ENCODE peak calls at places on chromosome 1, in eight cellular contexts. K is stimulated activated CD4-positive, alpha-beta T cell treated with anti-CD3 and anti-CD28 coated beads, Interleukin-1b, Interleukin-23, amount 100 ng/mL, for 4 hours; Y is iris pigment epithelial cell; G is frontal cortex; D is NCI-H1436; Q is HFF-Myc; R is substantia nigra; H is tibial nerve. O is an unnamed sample.

GRCh38 chr1:48532976-48533375 is 61.0 kb upstream of the SPATA6 start:
- DNase-seq in K (no peak), Y (no peak), G (no peak), D (no peak), Q (no peak), R (no peak), H (no peak), O (no peak)

GRCh38 chr1:67687649-67688048 is 2.6 kb downstream of the GADD45A start:
- DNase-seq in K (no peak), Y (peak; percentile 87), G (no peak), D (no peak), Q (no peak), R (no peak), H (no peak), O (no peak)

GRCh38 chr1:225875044-225875822 is 6.9 kb downstream of the TMEM63A start:
- DNase-seq in K (no peak), Y (no peak), G (no peak), D (no peak), Q (no peak), R (no peak), H (no peak), O (peak; percentile 93)

GRCh38 chr1:231937013-231937754 is 310.6 kb downstream of the DISC1 start:
- DNase-seq in K (no peak), Y (peak; percentile 42), G (no peak), D (no peak), Q (no peak), R (peak; percentile 26), H (peak; percentile 15), O (peak; percentile 42)

GRCh38 chr1:6614019-6614952 is 755 bp downstream of the PHF13 start:
- DNase-seq in K (peak; percentile 64), Y (no peak), G (peak; percentile 90), D (no peak), Q (no peak), R (peak; percentile 54), H (no peak), O (peak; percentile 50)

GRCh38 chr1:202599669-202600431 is 110.4 kb downstream of the SYT2 start:
- DNase-seq in K (peak; percentile 8), Y (peak; percentile 86), G (peak; percentile 29), D (peak; percentile 46), Q (no peak), R (peak; percentile 40), H (peak; percentile 42), O (peak; percentile 57)

GRCh38 chr1:91511386-91511785 is 10.7 kb downstream of the CDC7 start:
- DNase-seq in K (no peak), Y (peak; percentile 60), G (no peak), D (no peak), Q (no peak), R (no peak), H (no peak), O (no peak)

GRCh38 chr1:67688526-67689219 is 3.7 kb downstream of the GADD45A start:
- DNase-seq in K (no peak), Y (no peak), G (no peak), D (no peak), Q (no peak), R (no peak), H (no peak), O (no peak)

GRCh38 chr1:201385299-201385891 is 7.9 kb upstream of the TNNT2 start:
- DNase-seq in K (peak; percentile 33), Y (peak; percentile 32), G (no peak), D (peak; percentile 89), Q (no peak), R (peak; percentile 35), H (peak; percentile 30), O (peak; percentile 86)

GRCh38 chr1:90706437-90707362 is 10.4 kb downstream of the BARHL2 start:
- DNase-seq in K (no peak), Y (peak; percentile 10), G (peak; percentile 36), D (no peak), Q (no peak), R (no peak), H (no peak), O (no peak)

GRCh38 chr1:209485167-209485566 is 98.3 kb upstream of the CAMK1G start:
- DNase-seq in K (no peak), Y (peak; percentile 41), G (no peak), D (peak; percentile 10), Q (no peak), R (peak; percentile 3), H (no peak), O (no peak)

GRCh38 chr1:148362141-148362929 is 120.8 kb downstream of the PPIAL4G start:
- DNase-seq in K (peak; percentile 36), Y (peak; percentile 38), G (no peak), D (no peak), Q (no peak), R (no peak), H (no peak), O (no peak)

GRCh38 chr1:1358433-1359201 is at the start of gene MXRA8:
- DNase-seq in K (no peak), Y (peak; percentile 63), G (no peak), D (no peak), Q (no peak), R (no peak), H (peak; percentile 82), O (no peak)

GRCh38 chr1:157117527-157118057 is 18.0 kb upstream of the ETV3L start:
- DNase-seq in K (no peak), Y (no peak), G (no peak), D (no peak), Q (no peak), R (no peak), H (no peak), O (peak; percentile 13)

GRCh38 chr1:43557744-43558245 is 27.1 kb downstream of the PTPRF start:
- DNase-seq in K (no peak), Y (peak; percentile 31), G (no peak), D (no peak), Q (no peak), R (no peak), H (no peak), O (no peak)

GRCh38 chr1:107689157-107689556 is 275.8 kb downstream of the VAV3 start:
- DNase-seq in K (no peak), Y (no peak), G (no peak), D (no peak), Q (no peak), R (no peak), H (no peak), O (no peak)

GRCh38 chr1:42851960-42852607 is 5.7 kb downstream of the ZNF691 start:
- DNase-seq in K (no peak), Y (no peak), G (no peak), D (no peak), Q (no peak), R (no peak), H (no peak), O (no peak)